ENCODE peak calls at places on chromosomes 13 and 19, in eight cellular contexts. One of them, this sample, is unnamed.
A peak's percentile ranks its signal among the peaks of the same experiment; 100 is the strongest.

GRCh38 chr19:33156354-33156753 is 24.4 kb downstream of the WDR88 start:
- DNase-seq in GM03348: no peak
- DNase-seq in frontal cortex: no peak
- DNase-seq in stimulated activated naive CD8-positive, alpha-beta T cell treated with anti-CD3 and anti-CD28 coated beads, Interleukin-15, amount 100 ng/mL, for 72 hours: no peak
- DNase-seq in T-helper 17 cell: no peak
- DNase-seq in stimulated activated CD8-positive, alpha-beta memory T cell treated with anti-CD3 and anti-CD28 coated beads, Interleukin-12 subunit alpha, Interleukin-12 subunit beta, amount 100 ng/mL, for 1 hour: no peak
- DNase-seq in endothelial cell: no peak
- DNase-seq in MCF 10A: peak; percentile 80
- DNase-seq in this sample: no peak

GRCh38 chr19:51194527-51195315 is 30.2 kb upstream of the CD33 start:
- DNase-seq in GM03348: no peak
- DNase-seq in frontal cortex: no peak
- DNase-seq in stimulated activated naive CD8-positive, alpha-beta T cell treated with anti-CD3 and anti-CD28 coated beads, Interleukin-15, amount 100 ng/mL, for 72 hours: no peak
- DNase-seq in T-helper 17 cell: no peak
- DNase-seq in stimulated activated CD8-positive, alpha-beta memory T cell treated with anti-CD3 and anti-CD28 coated beads, Interleukin-12 subunit alpha, Interleukin-12 subunit beta, amount 100 ng/mL, for 1 hour: no peak
- DNase-seq in endothelial cell: no peak
- DNase-seq in MCF 10A: no peak
- DNase-seq in this sample: no peak

GRCh38 chr13:49373699-49374098 is 70.2 kb downstream of the CAB39L start:
- DNase-seq in GM03348: no peak
- DNase-seq in frontal cortex: no peak
- DNase-seq in stimulated activated naive CD8-positive, alpha-beta T cell treated with anti-CD3 and anti-CD28 coated beads, Interleukin-15, amount 100 ng/mL, for 72 hours: no peak
- DNase-seq in T-helper 17 cell: no peak
- DNase-seq in stimulated activated CD8-positive, alpha-beta memory T cell treated with anti-CD3 and anti-CD28 coated beads, Interleukin-12 subunit alpha, Interleukin-12 subunit beta, amount 100 ng/mL, for 1 hour: no peak
- DNase-seq in endothelial cell: no peak
- DNase-seq in MCF 10A: no peak
- DNase-seq in this sample: no peak

GRCh38 chr19:4802711-4803110 is 11.2 kb downstream of the FEM1A start:
- DNase-seq in GM03348: no peak
- DNase-seq in frontal cortex: no peak
- DNase-seq in stimulated activated naive CD8-positive, alpha-beta T cell treated with anti-CD3 and anti-CD28 coated beads, Interleukin-15, amount 100 ng/mL, for 72 hours: no peak
- DNase-seq in T-helper 17 cell: no peak
- DNase-seq in stimulated activated CD8-positive, alpha-beta memory T cell treated with anti-CD3 and anti-CD28 coated beads, Interleukin-12 subunit alpha, Interleukin-12 subunit beta, amount 100 ng/mL, for 1 hour: no peak
- DNase-seq in endothelial cell: no peak
- DNase-seq in MCF 10A: no peak
- DNase-seq in this sample: no peak

GRCh38 chr13:20425819-20426219 is 99.8 kb downstream of the CRYL1 start:
- DNase-seq in GM03348: no peak
- DNase-seq in frontal cortex: no peak
- DNase-seq in stimulated activated naive CD8-positive, alpha-beta T cell treated with anti-CD3 and anti-CD28 coated beads, Interleukin-15, amount 100 ng/mL, for 72 hours: no peak
- DNase-seq in T-helper 17 cell: no peak
- DNase-seq in stimulated activated CD8-positive, alpha-beta memory T cell treated with anti-CD3 and anti-CD28 coated beads, Interleukin-12 subunit alpha, Interleukin-12 subunit beta, amount 100 ng/mL, for 1 hour: no peak
- DNase-seq in endothelial cell: no peak
- DNase-seq in MCF 10A: no peak
- DNase-seq in this sample: no peak

GRCh38 chr19:4488496-4488895 is 16.4 kb downstream of the HDGFL2 start:
- DNase-seq in GM03348: no peak
- DNase-seq in frontal cortex: no peak
- DNase-seq in stimulated activated naive CD8-positive, alpha-beta T cell treated with anti-CD3 and anti-CD28 coated beads, Interleukin-15, amount 100 ng/mL, for 72 hours: no peak
- DNase-seq in T-helper 17 cell: no peak
- DNase-seq in stimulated activated CD8-positive, alpha-beta memory T cell treated with anti-CD3 and anti-CD28 coated beads, Interleukin-12 subunit alpha, Interleukin-12 subunit beta, amount 100 ng/mL, for 1 hour: no peak
- DNase-seq in endothelial cell: no peak
- DNase-seq in MCF 10A: no peak
- DNase-seq in this sample: no peak

GRCh38 chr13:106083620-106084350 is 451.7 kb downstream of the EFNB2 start:
- DNase-seq in GM03348: peak; percentile 65
- DNase-seq in frontal cortex: peak; percentile 22
- DNase-seq in stimulated activated naive CD8-positive, alpha-beta T cell treated with anti-CD3 and anti-CD28 coated beads, Interleukin-15, amount 100 ng/mL, for 72 hours: no peak
- DNase-seq in T-helper 17 cell: no peak
- DNase-seq in stimulated activated CD8-positive, alpha-beta memory T cell treated with anti-CD3 and anti-CD28 coated beads, Interleukin-12 subunit alpha, Interleukin-12 subunit beta, amount 100 ng/mL, for 1 hour: no peak
- DNase-seq in endothelial cell: peak; percentile 31
- DNase-seq in MCF 10A: peak; percentile 84
- DNase-seq in this sample: no peak

GRCh38 chr19:40366697-40367561 is 18.4 kb downstream of the PLD3 start:
- DNase-seq in GM03348: no peak
- DNase-seq in frontal cortex: peak; percentile 57
- DNase-seq in stimulated activated naive CD8-positive, alpha-beta T cell treated with anti-CD3 and anti-CD28 coated beads, Interleukin-15, amount 100 ng/mL, for 72 hours: no peak
- DNase-seq in T-helper 17 cell: no peak
- DNase-seq in stimulated activated CD8-positive, alpha-beta memory T cell treated with anti-CD3 and anti-CD28 coated beads, Interleukin-12 subunit alpha, Interleukin-12 subunit beta, amount 100 ng/mL, for 1 hour: no peak
- DNase-seq in endothelial cell: peak; percentile 14
- DNase-seq in MCF 10A: no peak
- DNase-seq in this sample: no peak

This sample was measured in D721Med.